ENCODE peak calls at places on chromosomes 2 and 18, in ten cellular contexts. C is thyroid gland, X is left ventricle myocardium inferior, S is right lobe of liver, J is ovary, A is H9, V is PC-9, I is ascending aorta, F is thoracic aorta, Z is fibroblast of lung. K is an unnamed sample. For H3K9me3, the result is how much of the 10 kb centered on the place peaks cover.

GRCh38 chr2:235670974-235671787 is 177.3 kb downstream of the AGAP1 start:
- DNase-seq in C (no peak), I (no peak), V (no peak), Z (no peak), A (no peak), S (no peak), J (peak), F (no peak), X (no peak), K (no peak)

GRCh38 chr2:28639836-28640235 is 111.8 kb upstream of the PPP1CB start:
- DNase-seq in F (no peak), X (no peak), A (no peak), I (no peak), S (peak), Z (no peak), V (peak), C (peak), J (no peak), K (no peak)

GRCh38 chr18:43079422-43079821 is 36.1 kb downstream of the RIT2 start:
- DNase-seq in I (no peak), A (no peak), J (no peak), Z (no peak), F (no peak), S (no peak), V (no peak), C (no peak), X (no peak), K (no peak)

GRCh38 chr18:3508576-3509559 is 58.9 kb downstream of the TGIF1 start:
- DNase-seq in J (no peak), X (no peak), I (no peak), C (peak), F (no peak), Z (peak), S (no peak), V (no peak), A (peak), K (no peak)

GRCh38 chr2:30231726-30232026 is 342 bp downstream of the LBH start:
- DNase-seq in X (no peak), J (no peak), Z (no peak), I (no peak), S (no peak), V (no peak), A (no peak), C (no peak), F (no peak), K (no peak)

GRCh38 chr18:25275414-25276001 is 76.5 kb downstream of the ZNF521 start:
- DNase-seq in C (no peak), F (no peak), V (no peak), Z (no peak), J (no peak), S (no peak), A (no peak), I (no peak), X (no peak), K (no peak)

GRCh38 chr2:6968319-6969100 is 51.3 kb downstream of the RNF144A start:
- DNase-seq in F (no peak), V (no peak), X (peak), Z (no peak), S (peak), J (no peak), I (no peak), A (no peak), C (peak), K (no peak)

GRCh38 chr18:26405190-26405781 is 143.1 kb downstream of the KCTD1 start:
- DNase-seq in V (peak), F (no peak), I (no peak), A (peak), Z (peak), S (no peak), J (no peak), C (peak), X (peak), K (no peak)

GRCh38 chr2:11398710-11399109 is 54.3 kb upstream of the ROCK2 start:
- DNase-seq in J (no peak), F (no peak), V (peak), C (peak), I (no peak), A (no peak), X (peak), S (no peak), Z (no peak), K (no peak)

GRCh38 chr18:74793746-74794145 is 196.1 kb downstream of the ZNF407 start:
- DNase-seq in A (no peak), F (no peak), J (no peak), V (no peak), X (no peak), C (no peak), S (no peak), Z (no peak), I (no peak), K (no peak)

GRCh38 chr2:161119483-161119882 is 40.7 kb upstream of the TANK start:
- DNase-seq in Z (no peak), V (no peak), J (no peak), I (no peak), X (no peak), F (no peak), S (no peak), A (no peak), C (no peak), K (no peak)

GRCh38 chr18:63892544-63892943 is 5.0 kb downstream of the SERPINB2 start:
- DNase-seq in A (no peak), X (no peak), F (no peak), V (no peak), Z (no peak), I (no peak), S (no peak), C (no peak), J (no peak), K (no peak)

GRCh38 chr18:37481058-37481457 is 84.5 kb downstream of the CELF4 start:
- DNase-seq in X (no peak), C (no peak), S (no peak), F (no peak), A (no peak), J (no peak), I (no peak), V (no peak), Z (no peak), K (no peak)

GRCh38 chr2:46471-47345 is at the start of gene FAM110C:
- DNase-seq in V (peak), J (peak), I (peak), Z (peak), F (peak), A (peak), S (peak), C (peak), X (peak), K (no peak)

GRCh38 chr18:10041180-10041579 is 127.4 kb downstream of the VAPA start:
- DNase-seq in F (peak), I (peak), J (peak), X (peak), C (peak), V (no peak), Z (peak), S (no peak), A (no peak), K (no peak)
- H3K27ac ChIP-seq in F (peak), I (peak), J (peak), X (peak), C (no peak), V (no peak), Z (no peak), S (no peak), A (no peak), K (peak)

GRCh38 chr18:79735071-79735980 is 55.7 kb downstream of the CTDP1 start:
- DNase-seq in I (no peak), J (peak), V (no peak), A (no peak), Z (no peak), X (peak), C (no peak), F (no peak), S (no peak), K (no peak)

GRCh38 chr18:79733135-79733609 is 53.6 kb downstream of the CTDP1 start:
- DNase-seq in A (no peak), I (no peak), X (no peak), V (no peak), F (no peak), J (no peak), S (no peak), Z (no peak), C (no peak), K (no peak)

GRCh38 chr18:79736230-79736629 is 56.6 kb downstream of the CTDP1 start:
- DNase-seq in V (no peak), I (no peak), Z (no peak), C (no peak), F (no peak), A (no peak), X (peak), J (no peak), S (no peak), K (no peak)

GRCh38 chr18:79732721-79733025 is 53.1 kb downstream of the CTDP1 start:
- DNase-seq in V (no peak), Z (no peak), F (no peak), C (no peak), J (no peak), A (no peak), I (no peak), X (no peak), S (no peak), K (no peak)

DNA sequence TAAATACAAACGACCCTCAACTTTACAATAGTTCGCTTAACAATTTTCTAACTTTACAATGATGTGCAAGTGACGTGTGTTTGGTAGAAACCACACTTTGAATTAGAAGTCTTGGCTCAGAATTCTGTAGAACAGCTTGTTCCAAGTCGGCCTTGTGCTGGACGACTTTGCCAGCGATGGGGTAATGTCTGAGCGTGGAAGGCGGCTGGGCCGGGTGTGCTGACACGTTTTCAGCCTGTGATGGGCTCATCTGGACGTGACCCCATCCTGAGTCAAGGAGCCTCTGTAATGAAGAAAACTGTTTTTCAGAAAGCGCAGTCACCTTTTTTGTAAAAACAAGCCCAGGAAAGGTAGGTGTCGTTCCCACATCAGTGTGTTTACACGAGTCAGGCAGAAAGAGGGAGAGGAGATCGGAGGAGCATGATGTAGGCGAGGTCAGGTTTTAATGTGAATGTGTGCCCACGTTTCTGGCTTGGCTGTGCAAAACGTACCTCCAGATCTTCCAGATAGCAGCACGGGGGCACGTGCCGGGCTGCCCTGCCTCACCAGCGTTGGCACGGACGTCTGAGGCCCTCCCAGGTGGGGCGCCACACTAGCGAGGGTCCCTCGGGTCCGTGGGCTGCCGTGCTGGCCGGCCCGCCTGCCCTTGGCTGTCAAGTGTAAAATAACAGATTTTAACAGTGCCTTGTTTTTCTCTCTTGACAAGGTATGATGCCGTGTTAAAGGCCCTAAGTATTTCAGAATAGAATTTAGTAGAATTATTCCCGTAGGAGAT is 54.6 kb downstream of the CTDP1 start:
- DNase-seq in X (peak), S (no peak), A (no peak), J (no peak), F (no peak), I (no peak), C (no peak), V (no peak), Z (peak), K (no peak)
- H3K9me3 ChIP-seq in X (under half), S (under half), A (under half), J (under half), F (under half), I (under half), C (under half), V (under half), Z (under half), K (half or more)

GRCh38 chr2:163682695-163683094 is 53.1 kb downstream of the FIGN start:
- DNase-seq in C (no peak), F (no peak), Z (peak), I (no peak), S (no peak), X (no peak), J (no peak), A (no peak), V (no peak), K (no peak)
- H3K27ac ChIP-seq in C (no peak), F (no peak), Z (no peak), I (peak), S (no peak), X (peak), J (no peak), A (no peak), V (no peak), K (no peak)

GRCh38 chr2:120869036-120869435 is 133.4 kb downstream of the GLI2 start:
- DNase-seq in F (no peak), I (no peak), X (no peak), C (no peak), Z (no peak), A (no peak), V (no peak), S (no peak), J (peak), K (no peak)
- H3K9me3 ChIP-seq in F (under half), I (under half), X (under half), C (under half), Z (under half), A (under half), V (under half), S (under half), J (under half), K (under half)

DNA sequence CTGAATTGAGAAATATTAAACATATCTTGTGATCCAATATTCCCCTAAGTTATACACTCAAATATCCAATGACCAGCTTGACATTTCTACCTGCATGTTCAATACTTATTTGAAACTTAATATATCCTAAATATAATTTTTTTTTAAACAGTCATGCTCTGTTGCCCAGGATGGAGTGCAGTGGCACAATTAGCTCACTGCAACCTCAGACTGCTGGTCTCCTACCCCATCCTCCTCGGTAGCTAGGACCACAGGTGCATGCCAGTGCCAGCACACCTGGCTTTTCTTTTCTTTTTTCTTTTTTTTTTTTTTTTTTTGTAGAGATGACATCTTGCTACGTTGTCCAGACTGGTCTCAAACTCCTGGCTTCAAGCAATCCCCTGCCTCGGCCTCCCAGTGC is 4.2 kb downstream of the KYNU start:
- DNase-seq in S (no peak), Z (no peak), I (no peak), V (no peak), C (no peak), F (no peak), A (no peak), X (no peak), J (no peak), K (no peak)
- H3K27ac ChIP-seq in S (no peak), Z (no peak), I (no peak), V (no peak), C (no peak), F (no peak), A (no peak), X (no peak), J (no peak), K (no peak)

DNA sequence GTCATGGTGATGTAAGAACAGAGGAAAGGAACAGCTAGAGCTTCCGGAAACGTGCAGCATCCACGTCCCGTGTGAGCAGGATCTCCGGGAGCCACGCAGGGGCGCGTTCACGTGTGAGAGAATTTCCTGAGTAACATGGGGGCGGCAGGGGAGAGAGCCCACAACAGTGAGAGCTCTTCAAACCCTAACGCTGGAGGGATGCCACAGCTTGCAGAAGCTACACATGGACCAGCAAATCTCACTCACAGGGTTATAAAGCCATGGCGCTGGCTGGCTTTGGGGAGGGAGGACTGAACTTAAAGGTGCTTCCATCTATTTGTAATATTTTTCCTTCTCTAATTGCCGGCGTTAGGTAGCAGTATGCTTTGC is 250.5 kb upstream of the SALL3 start:
- DNase-seq in J (no peak), V (no peak), S (peak), Z (no peak), I (no peak), A (peak), C (no peak), X (no peak), F (no peak), K (no peak)
- H3K9me3 ChIP-seq in J (under half), V (under half), S (under half), Z (under half), I (under half), A (under half), C (under half), X (under half), F (under half), K (half or more)

K was measured in AG04450.